ENCODE peak calls at places on chromosome 12, in five cellular contexts. One of them, this sample, is unnamed.
A peak's percentile ranks its signal among the peaks of the same experiment; 100 is the strongest.

GRCh38 chr12:15472036-15472435 is 149.7 kb downstream of the PTPRO start:
- DNase-seq in SK-MEL-5: no peak
- DNase-seq in lower leg skin: no peak
- DNase-seq in NT2/D1: no peak
- DNase-seq in neural progenitor cell: no peak
- DNase-seq in this sample: no peak

GRCh38 chr12:120710805-120711296 is 593 bp downstream of the UNC119B start:
- DNase-seq in SK-MEL-5: no peak
- DNase-seq in lower leg skin: no peak
- DNase-seq in NT2/D1: no peak
- DNase-seq in neural progenitor cell: peak; percentile 65
- DNase-seq in this sample: peak; percentile 17

GRCh38 chr12:46468159-46468558 is 95.6 kb upstream of the SLC38A2 start:
- DNase-seq in SK-MEL-5: no peak
- DNase-seq in lower leg skin: no peak
- DNase-seq in NT2/D1: no peak
- DNase-seq in neural progenitor cell: no peak
- DNase-seq in this sample: no peak

GRCh38 chr12:13896063-13896626 is 85.3 kb downstream of the GRIN2B start:
- DNase-seq in SK-MEL-5: peak; percentile 48
- DNase-seq in lower leg skin: no peak
- DNase-seq in NT2/D1: no peak
- DNase-seq in neural progenitor cell: no peak
- DNase-seq in this sample: no peak

GRCh38 chr12:94074970-94075695 is 73.2 kb upstream of the PLXNC1 start:
- DNase-seq in SK-MEL-5: peak; percentile 71
- DNase-seq in lower leg skin: no peak
- DNase-seq in NT2/D1: peak; percentile 38
- DNase-seq in neural progenitor cell: peak; percentile 62
- DNase-seq in this sample: no peak

GRCh38 chr12:49126852-49127763 is 4.1 kb downstream of the TUBA1B start:
- DNase-seq in SK-MEL-5: peak; percentile 26
- DNase-seq in lower leg skin: no peak
- DNase-seq in NT2/D1: no peak
- DNase-seq in neural progenitor cell: no peak
- DNase-seq in this sample: no peak

GRCh38 chr12:109625131-109625559 is 51.6 kb downstream of the MVK start:
- DNase-seq in SK-MEL-5: no peak
- DNase-seq in lower leg skin: no peak
- DNase-seq in NT2/D1: no peak
- DNase-seq in neural progenitor cell: no peak
- DNase-seq in this sample: peak; percentile 77

GRCh38 chr12:30884804-30885203 is 41.7 kb upstream of the TSPAN11 start:
- DNase-seq in SK-MEL-5: no peak
- DNase-seq in lower leg skin: no peak
- DNase-seq in NT2/D1: no peak
- DNase-seq in neural progenitor cell: no peak
- DNase-seq in this sample: no peak

GRCh38 chr12:76698316-76698715 is 65.6 kb upstream of the ZDHHC17 start:
- DNase-seq in SK-MEL-5: no peak
- DNase-seq in lower leg skin: no peak
- DNase-seq in NT2/D1: no peak
- DNase-seq in neural progenitor cell: no peak
- DNase-seq in this sample: no peak

GRCh38 chr12:117518594-117519270 is 157.3 kb upstream of the NOS1 start:
- DNase-seq in SK-MEL-5: peak; percentile 9
- DNase-seq in lower leg skin: no peak
- DNase-seq in NT2/D1: no peak
- DNase-seq in neural progenitor cell: no peak
- DNase-seq in this sample: peak; percentile 85

GRCh38 chr12:14936224-14936861 is 2.0 kb downstream of the ERP27 start:
- DNase-seq in SK-MEL-5: peak; percentile 64
- DNase-seq in lower leg skin: no peak
- DNase-seq in NT2/D1: peak; percentile 57
- DNase-seq in neural progenitor cell: peak; percentile 63
- DNase-seq in this sample: no peak

GRCh38 chr12:69511870-69512269 is 41.7 kb downstream of the FRS2 start:
- DNase-seq in SK-MEL-5: no peak
- DNase-seq in lower leg skin: no peak
- DNase-seq in NT2/D1: no peak
- DNase-seq in neural progenitor cell: no peak
- DNase-seq in this sample: no peak

This sample was measured in substantia nigra.